ENCODE peak calls at places on chromosome 3, in seven cellular contexts. O is kidney; J is stimulated activated naive B cell treated with anti-CD40 and anti-IgM and Interleukin-4, amounts not matched to agents 10 μg/mL and 1 μg/mL and 100 μg/mL, for 72 hours; L is T follicular helper cell; P is astrocyte of the spinal cord; S is retina; X is Ammon's horn. A is an unnamed sample.

GRCh38 chr3:160755776-160756304 is at the start of gene PPM1L:
- DNase-seq in O (peak), J (peak), L (peak), P (peak), S (peak), X (peak), A (peak)

GRCh38 chr3:112773864-112774263 is 72.8 kb downstream of the CD200R1L start:
- DNase-seq in O (no peak), J (no peak), L (no peak), P (peak), S (no peak), X (no peak), A (peak)

GRCh38 chr3:81218023-81218422 is 543.4 kb downstream of the GBE1 start:
- DNase-seq in O (no peak), J (no peak), L (no peak), P (peak), S (peak), X (peak), A (peak)

GRCh38 chr3:101530213-101531047 is 17.4 kb upstream of the SENP7 start:
- DNase-seq in O (no peak), J (no peak), L (no peak), P (no peak), S (no peak), X (no peak), A (no peak)

GRCh38 chr3:50342818-50343633 is 2.4 kb upstream of the RASSF1 start:
- DNase-seq in O (peak), J (no peak), L (no peak), P (no peak), S (no peak), X (no peak), A (no peak)

GRCh38 chr3:149969110-149969944 is 1.4 kb downstream of the PFN2 start:
- DNase-seq in O (no peak), J (no peak), L (no peak), P (peak), S (peak), X (peak), A (no peak)

GRCh38 chr3:159726231-159726964 is 262.2 kb upstream of the IL12A start:
- DNase-seq in O (no peak), J (no peak), L (no peak), P (peak), S (no peak), X (no peak), A (peak)

GRCh38 chr3:134918448-134918847 is 123.4 kb downstream of the EPHB1 start:
- DNase-seq in O (no peak), J (no peak), L (no peak), P (no peak), S (no peak), X (peak), A (no peak)

A was measured in foreskin keratinocyte.